ENCODE peak calls at places on chromosomes 4 and X, in five cellular contexts. B is Right ventricle myocardium superior, F is astrocyte of the spinal cord, W is kidney glomerular epithelial cell, V is non-pigmented ciliary epithelial cell. C is an unnamed sample.

GRCh38 chrX:67543818-67544217 is at the start of gene AR:
- DNase-seq in F (peak; percentile 70), V (no peak), B (peak; percentile 83), W (no peak), C (no peak)

GRCh38 chr4:68079918-68080317 is 49.8 kb downstream of the TMPRSS11F start:
- DNase-seq in F (no peak), B (no peak), V (no peak), W (no peak), C (no peak)

GRCh38 chrX:29308726-29309125 is 721.5 kb downstream of the IL1RAPL1 start:
- DNase-seq in V (no peak), W (no peak), B (no peak), F (no peak), C (no peak)

GRCh38 chrX:129959493-129959832 is 23.0 kb upstream of the BCORL1 start:
- DNase-seq in W (no peak), V (no peak), B (no peak), F (no peak), C (no peak)

GRCh38 chr4:184056877-184057276 is 151.8 kb downstream of the STOX2 start:
- DNase-seq in F (no peak), V (no peak), W (no peak), B (no peak), C (no peak)

GRCh38 chrX:86946569-86946968 is 571.0 kb upstream of the KLHL4 start:
- DNase-seq in V (no peak), B (no peak), F (no peak), W (peak; percentile 7), C (no peak)

GRCh38 chr4:88937081-88937480 is 119.9 kb downstream of the FAM13A start:
- DNase-seq in F (peak; percentile 24), B (no peak), W (peak; percentile 38), V (peak; percentile 55), C (peak; percentile 13)

GRCh38 chrX:26788402-26788998 is 572.5 kb downstream of the MAGEB5 start:
- DNase-seq in V (no peak), W (peak; percentile 20), B (no peak), F (peak; percentile 23), C (no peak)

GRCh38 chr4:6509587-6509986 is 37.2 kb upstream of the PPP2R2C start:
- DNase-seq in B (no peak), V (no peak), W (no peak), F (no peak), C (no peak)

GRCh38 chr4:123631699-123632098 is 235.1 kb downstream of the SPRY1 start:
- DNase-seq in W (peak; percentile 48), B (no peak), F (no peak), V (no peak), C (no peak)

GRCh38 chr4:48708610-48709009 is 71.5 kb downstream of the FRYL start:
- DNase-seq in W (no peak), V (no peak), F (no peak), B (no peak), C (no peak)

GRCh38 chrX:57447856-57448255 is 144.0 kb upstream of the ZXDB start:
- DNase-seq in W (no peak), F (no peak), V (no peak), B (no peak), C (no peak)

GRCh38 chrX:149286940-149287349 is 218.2 kb downstream of the IDS start:
- DNase-seq in B (no peak), W (no peak), V (no peak), F (peak; percentile 56), C (peak; percentile 0)

GRCh38 chr4:83582289-83582756 is 46.4 kb downstream of the GPAT3 start:
- DNase-seq in B (no peak), F (peak; percentile 51), V (no peak), W (peak; percentile 22), C (no peak)

GRCh38 chr4:56674984-56675383 is 6.1 kb downstream of the HOPX start:
- DNase-seq in B (no peak), F (peak; percentile 81), W (peak; percentile 32), V (no peak), C (no peak)

GRCh38 chr4:104128850-104129213 is 365.9 kb downstream of the CXXC4 start:
- DNase-seq in V (no peak), F (peak; percentile 14), B (no peak), W (peak; percentile 87), C (no peak)

GRCh38 chr4:136442447-136442846 is 1089.8 kb downstream of the PCDH18 start:
- DNase-seq in W (no peak), V (no peak), F (no peak), B (no peak), C (no peak)

GRCh38 chr4:113979973-113980615 is 647 bp upstream of the ARSJ start:
- DNase-seq in W (peak; percentile 66), F (peak; percentile 68), B (no peak), V (no peak), C (no peak)

C was measured in amniotic stem cell.